ENCODE peak calls at places on chromosomes 16 and 17, in seven cellular contexts. Y is ELR, C is epithelial cell of esophagus, U is mucosa of descending colon, E is non-pigmented ciliary epithelial cell, P is AG08396, V is cardiac fibroblast. T is an unnamed sample.

GRCh38 chr17:32370426-32370825 is 20.5 kb downstream of the ZNF207 start:
- DNase-seq in V (no peak), E (no peak), Y (no peak), C (no peak), P (no peak), U (no peak), T (no peak)

GRCh38 chr17:681738-682137 is 32.9 kb downstream of the VPS53 start:
- DNase-seq in U (no peak), V (peak), Y (peak), E (peak), C (no peak), P (peak), T (no peak)

GRCh38 chr17:17570798-17571716 is 20.5 kb downstream of the PEMT start:
- DNase-seq in P (no peak), U (no peak), Y (no peak), C (no peak), E (no peak), V (no peak), T (no peak)

GRCh38 chr17:14744716-14745115 is 443.8 kb downstream of the HS3ST3B1 start:
- DNase-seq in E (no peak), Y (peak), C (no peak), V (no peak), U (no peak), P (no peak), T (no peak)

GRCh38 chr16:66130296-66130910 is 236.1 kb upstream of the CDH5 start:
- DNase-seq in V (peak), U (no peak), Y (peak), E (no peak), C (no peak), P (peak), T (peak)

GRCh38 chr17:41633498-41634197 is 9.3 kb upstream of the KRT17 start:
- DNase-seq in Y (peak), P (no peak), E (no peak), C (no peak), V (no peak), U (no peak), T (no peak)

GRCh38 chr17:56681561-56682266 is 88.2 kb downstream of the NOG start:
- DNase-seq in U (no peak), C (peak), P (peak), E (peak), V (peak), Y (peak), T (peak)

GRCh38 chr17:1882836-1883235 is 53.0 kb downstream of the RPA1 start:
- DNase-seq in C (peak), U (no peak), P (peak), V (peak), Y (peak), E (no peak), T (no peak)